ENCODE peak calls at places on chromosomes 11 and 22, in eight cellular contexts. B is astrocyte, K is psoas muscle, X is fibroblast of the aortic adventitia, N is lower leg skin, S is left ventricle myocardium inferior, P is coronary artery, F is PC-3. D is an unnamed sample.

GRCh38 chr11:86955111-86955673 is at the start of gene FZD4:
- DNase-seq in F (peak; percentile 94), P (peak; percentile 91), S (peak; percentile 94), X (peak; percentile 80), K (peak; percentile 96), B (peak; percentile 74), N (peak; percentile 96), D (peak; percentile 86)

GRCh38 chr11:27930946-27931345 is 177.0 kb downstream of the KIF18A start:
- DNase-seq in X (no peak), K (no peak), B (no peak), P (no peak), F (no peak), S (no peak), N (no peak), D (no peak)

GRCh38 chr22:21796863-21797262 is 61.3 kb upstream of the YPEL1 start:
- DNase-seq in K (no peak), P (no peak), N (peak; percentile 9), S (no peak), X (no peak), F (no peak), B (no peak), D (no peak)

GRCh38 chr22:30889996-30890480 is 78.5 kb downstream of the MORC2 start:
- DNase-seq in P (no peak), X (no peak), K (no peak), S (peak; percentile 1), B (no peak), N (peak; percentile 42), F (no peak), D (no peak)

GRCh38 chr22:30841264-30841663 is 127.3 kb downstream of the MORC2 start:
- DNase-seq in N (no peak), K (no peak), P (no peak), X (peak; percentile 72), B (no peak), S (no peak), F (peak; percentile 19), D (no peak)

GRCh38 chr11:62340269-62340901 is 3.1 kb downstream of the ASRGL1 start:
- DNase-seq in B (peak; percentile 24), F (peak; percentile 74), P (no peak), K (peak; percentile 55), X (peak; percentile 55), S (peak; percentile 32), N (no peak), D (peak; percentile 44)

GRCh38 chr22:47110817-47111443 is 348.5 kb downstream of the TBC1D22A start:
- DNase-seq in S (no peak), F (no peak), B (peak; percentile 33), X (peak; percentile 41), N (peak; percentile 70), P (peak; percentile 63), K (no peak), D (peak; percentile 11)

GRCh38 chr11:114880458-114880857 is 202.1 kb downstream of the NXPE2 start:
- DNase-seq in F (no peak), B (no peak), P (no peak), N (no peak), X (no peak), K (no peak), S (no peak), D (no peak)

DNA sequence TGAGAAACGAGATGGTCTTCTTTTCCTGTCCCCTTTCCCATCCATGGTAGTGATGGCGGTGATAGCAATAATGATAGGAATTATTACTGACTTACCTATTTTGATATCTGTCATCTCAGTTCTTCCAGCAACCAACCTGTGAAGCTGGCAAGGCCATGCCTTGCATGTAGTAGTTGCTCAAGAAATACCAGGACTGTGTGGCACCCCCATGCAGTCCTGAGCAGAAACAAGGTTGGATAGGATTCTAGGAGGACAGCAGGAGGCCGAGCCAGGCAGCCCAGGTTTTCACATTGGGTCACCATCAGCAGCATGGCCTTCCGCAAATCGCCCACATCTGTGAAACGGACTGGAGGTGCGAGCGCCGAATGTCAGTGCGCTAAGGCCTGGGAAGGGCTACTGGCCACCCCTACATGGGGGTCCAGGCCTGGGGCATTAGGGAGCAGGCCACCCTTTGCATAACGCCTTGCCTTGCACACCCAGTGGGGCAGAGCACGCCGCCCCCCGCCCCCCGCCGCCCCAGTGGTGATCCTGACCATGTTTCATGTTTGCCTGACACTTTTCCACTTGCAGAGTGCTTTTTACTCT is 2.5 kb downstream of the GRK2 start:
- DNase-seq in B (no peak), P (no peak), K (peak; percentile 41), S (no peak), N (no peak), X (no peak), F (no peak), D (no peak)
- H3K4me3 ChIP-seq in B (no peak overlapping the region), P (peak overlapping the region; percentile 98), K (peak overlapping the region; percentile 91), S (peak overlapping the region; percentile 98), N (no peak overlapping the region), X (no peak overlapping the region), F (no peak overlapping the region), D (no peak overlapping the region)

GRCh38 chr22:17347724-17348123 is 21.5 kb upstream of the CECR2 start:
- DNase-seq in N (no peak), B (no peak), S (no peak), F (no peak), K (no peak), X (no peak), P (no peak), D (no peak)

GRCh38 chr22:17339095-17339693 is 30.1 kb upstream of the CECR2 start:
- DNase-seq in P (no peak), X (no peak), B (no peak), N (no peak), S (no peak), K (peak; percentile 59), F (no peak), D (no peak)

GRCh38 chr22:17346578-17346977 is 22.7 kb upstream of the CECR2 start:
- DNase-seq in F (no peak), K (no peak), B (no peak), P (no peak), S (no peak), X (no peak), N (no peak), D (no peak)

GRCh38 chr22:17342361-17342760 is 26.9 kb upstream of the CECR2 start:
- DNase-seq in S (no peak), K (no peak), X (no peak), P (no peak), N (no peak), F (no peak), B (no peak), D (no peak)

GRCh38 chr22:17343766-17344165 is 25.5 kb upstream of the CECR2 start:
- DNase-seq in X (no peak), B (no peak), K (no peak), S (no peak), P (no peak), F (no peak), N (no peak), D (no peak)
- TF ChIP-seq CTCF in X (no peak), B (no peak), K (no peak), S (no peak), P (no peak), F (no peak), N (no peak), D (no peak)

GRCh38 chr11:90124946-90125345 is 9.5 kb upstream of the NAALAD2 start:
- DNase-seq in K (no peak), B (no peak), X (no peak), S (no peak), F (no peak), P (no peak), N (no peak), D (no peak)

GRCh38 chr11:90124371-90124770 is 10.1 kb upstream of the NAALAD2 start:
- DNase-seq in S (no peak), X (no peak), B (peak; percentile 37), K (no peak), F (no peak), P (no peak), N (no peak), D (no peak)

DNA sequence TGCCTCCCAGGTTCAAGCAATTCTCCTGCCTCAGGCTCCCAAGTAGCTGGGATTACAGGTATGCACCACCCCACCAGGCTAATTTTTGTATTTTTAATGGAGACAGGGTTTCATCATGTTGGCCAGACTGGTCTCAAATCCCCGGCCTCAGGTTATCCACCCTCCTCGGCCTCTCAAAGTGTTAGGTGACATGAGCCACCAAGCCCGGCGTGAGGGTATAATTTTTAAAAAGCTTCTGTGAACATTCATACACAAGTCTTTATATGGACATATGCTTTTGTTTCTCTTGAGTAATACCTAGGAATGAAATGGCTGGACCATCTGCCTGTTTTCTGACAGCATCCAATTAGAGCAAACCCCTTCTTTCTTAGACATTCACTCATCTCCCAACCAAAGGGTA is 14.3 kb upstream of the NAALAD2 start:
- DNase-seq in K (no peak), B (no peak), P (no peak), X (no peak), F (no peak), S (no peak), N (no peak), D (no peak)
- H3K4me3 ChIP-seq in K (no peak overlapping the region), B (no peak overlapping the region), P (no peak overlapping the region), X (no peak overlapping the region), F (no peak overlapping the region), S (no peak overlapping the region), N (no peak overlapping the region), D (no peak overlapping the region)

GRCh38 chr11:66052664-66052982 is 459 bp downstream of the SF3B2 start:
- DNase-seq in N (no peak), B (no peak), P (no peak), X (no peak), S (no peak), K (no peak), F (no peak), D (no peak)

GRCh38 chr11:66050581-66051231 is 1.5 kb upstream of the SF3B2 start:
- DNase-seq in B (no peak), S (no peak), N (no peak), P (no peak), K (no peak), X (no peak), F (no peak), D (no peak)

GRCh38 chr11:66051371-66051765 is 796 bp upstream of the SF3B2 start:
- DNase-seq in B (no peak), F (no peak), S (no peak), K (no peak), N (no peak), P (no peak), X (no peak), D (no peak)

GRCh38 chr11:66055021-66055420 is 2.9 kb downstream of the SF3B2 start:
- DNase-seq in N (no peak), F (no peak), K (no peak), P (no peak), S (no peak), B (no peak), X (no peak), D (no peak)

DNA sequence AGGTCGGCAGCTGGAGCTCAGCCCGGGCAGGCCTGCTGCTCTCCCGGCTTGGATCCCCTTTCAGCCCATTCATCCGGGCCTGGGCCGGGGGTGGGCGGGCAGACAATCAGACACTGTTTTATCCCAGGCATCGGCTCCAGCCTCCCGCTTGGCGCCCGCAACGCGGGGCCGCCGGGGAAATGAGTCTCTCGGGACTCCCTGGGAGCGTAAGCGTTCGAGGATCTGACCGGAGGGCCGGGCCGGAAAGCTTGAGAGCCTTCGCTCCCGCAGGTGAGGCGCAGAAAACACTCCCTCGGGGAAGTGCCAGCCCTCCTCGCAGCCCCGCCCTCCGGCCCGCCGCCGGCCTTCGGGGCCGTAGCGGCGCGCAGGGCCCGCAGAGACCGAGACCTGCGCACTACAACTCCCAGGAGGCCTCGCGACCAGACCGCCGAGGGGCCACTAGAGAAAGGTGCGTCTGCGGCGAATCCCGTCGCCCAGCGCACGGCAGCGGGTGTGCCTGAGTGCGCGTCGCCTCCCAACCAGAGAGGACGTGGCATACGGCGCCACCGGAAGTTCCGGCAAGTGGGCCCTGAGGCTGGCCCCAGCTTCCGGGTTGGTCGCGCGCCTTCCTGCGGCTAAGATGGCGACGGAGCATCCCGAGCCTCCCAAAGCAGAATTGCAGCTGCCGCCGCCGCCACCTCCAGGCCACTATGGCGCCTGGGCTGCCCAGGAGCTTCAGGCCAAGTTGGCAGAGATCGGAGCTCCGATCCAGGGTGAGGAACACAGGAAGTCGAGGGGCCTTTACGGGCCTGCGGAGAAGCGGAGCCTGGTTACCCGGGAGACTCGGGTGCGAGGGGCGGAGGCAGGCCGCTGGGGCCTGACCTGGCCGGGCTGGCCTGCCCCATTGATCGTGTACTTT is at the start of gene SF3B2:
- DNase-seq in N (peak; percentile 99), B (peak; percentile 97), X (peak; percentile 97), S (peak; percentile 98), P (peak; percentile 98), K (peak; percentile 99), F (peak; percentile 99), D (peak; percentile 98)
- TF ChIP-seq CTCF in N (no peak), B (no peak), X (no peak), S (no peak), P (no peak), K (no peak), F (no peak), D (no peak)